ENCODE peak calls at places on chromosomes 6 and 20, in ten cellular contexts. J is activated gamma-delta T cell treated with anti-CD3 and anti-CD28 coated beads, Interleukin-2, amount 50 U/mL, for 16 hours; U is Right ventricle myocardium inferior; G is C1 segment of cervical spinal cord; L is activated T-cell treated with anti-CD3 and anti-CD28 coated beads for 1 hour; V is ecto neural progenitor cell; Q is GM23338; T is effector memory CD4-positive, alpha-beta T cell; O is stimulated activated CD8-positive, alpha-beta memory T cell treated with anti-CD3 and anti-CD28 coated beads, Interleukin-15, amount 100 ng/mL, for 48 hours; P is GM23248. W is an unnamed sample.

GRCh38 chr6:116008470-116009229 is 52.0 kb downstream of the FRK start:
- DNase-seq in U (peak; percentile 53), V (peak; percentile 43), G (no peak), P (peak; percentile 79), Q (no peak), T (no peak), O (no peak), L (no peak), J (no peak), W (no peak)

GRCh38 chr6:159203304-159204005 is 34.3 kb downstream of the FNDC1 start:
- DNase-seq in G (no peak), J (no peak), Q (no peak), L (no peak), T (no peak), P (peak; percentile 98), U (no peak), V (no peak), O (no peak), W (no peak)

GRCh38 chr20:42173440-42173839 is 555.3 kb upstream of the CHD6 start:
- DNase-seq in P (no peak), J (no peak), V (no peak), L (no peak), O (no peak), Q (no peak), G (no peak), U (no peak), T (no peak), W (no peak)

GRCh38 chr6:11433860-11434259 is 103.7 kb upstream of the TMEM170B start:
- DNase-seq in O (no peak), G (no peak), J (no peak), P (no peak), Q (no peak), V (no peak), U (no peak), T (no peak), L (no peak), W (no peak)

GRCh38 chr6:105601541-105602174 is 198.8 kb upstream of the PREP start:
- DNase-seq in T (no peak), J (no peak), L (no peak), U (peak; percentile 77), V (no peak), Q (no peak), O (peak; percentile 44), G (peak; percentile 38), P (peak; percentile 99), W (no peak)

GRCh38 chr6:43770417-43771209 is 602 bp downstream of the VEGFA start:
- DNase-seq in G (peak; percentile 49), T (no peak), U (peak; percentile 88), V (peak; percentile 80), P (peak; percentile 77), O (no peak), J (no peak), Q (peak; percentile 75), L (no peak), W (no peak)

GRCh38 chr6:44023586-44024454 is 103.4 kb downstream of the MRPL14 start:
- DNase-seq in V (no peak), O (no peak), U (no peak), T (no peak), Q (no peak), G (no peak), P (no peak), L (no peak), J (no peak), W (no peak)

GRCh38 chr6:170555305-170555704 is 1.1 kb downstream of the TBP start:
- DNase-seq in P (peak; percentile 13), L (no peak), T (no peak), U (no peak), O (no peak), G (no peak), Q (no peak), V (no peak), J (no peak), W (no peak)

GRCh38 chr20:62616728-62617621 is 25.3 kb upstream of the SLCO4A1 start:
- DNase-seq in G (no peak), T (peak; percentile 38), L (peak; percentile 55), O (peak; percentile 62), J (peak; percentile 56), P (peak; percentile 78), V (peak; percentile 86), U (peak; percentile 91), Q (peak; percentile 72), W (no peak)

GRCh38 chr20:47427746-47428145 is 71.2 kb upstream of the ZMYND8 start:
- DNase-seq in U (no peak), L (no peak), V (no peak), P (no peak), O (no peak), G (no peak), Q (no peak), J (no peak), T (no peak), W (no peak)

GRCh38 chr20:47392015-47392720 is 35.7 kb upstream of the ZMYND8 start:
- DNase-seq in P (peak; percentile 97), O (no peak), L (no peak), J (no peak), G (no peak), T (no peak), V (no peak), U (no peak), Q (peak; percentile 16), W (no peak)

GRCh38 chr6:3419624-3420272 is 37.1 kb downstream of the SLC22A23 start:
- DNase-seq in G (no peak), V (no peak), U (no peak), J (no peak), O (no peak), P (peak; percentile 96), L (no peak), T (no peak), Q (no peak), W (no peak)

GRCh38 chr6:170434821-170435155 is 118.3 kb downstream of the PSMB1 start:
- DNase-seq in J (no peak), V (no peak), T (no peak), U (peak; percentile 42), L (no peak), O (no peak), Q (no peak), P (no peak), G (no peak), W (peak; percentile 60)

GRCh38 chr20:21099653-21100589 is 6.2 kb downstream of the LINC00237 start:
- DNase-seq in G (no peak), Q (peak; percentile 68), P (no peak), O (peak; percentile 36), L (no peak), U (peak; percentile 81), T (peak; percentile 28), J (no peak), V (no peak), W (peak; percentile 83)

GRCh38 chr6:105326838-105327745 is 75.8 kb downstream of the PREP start:
- DNase-seq in U (no peak), G (no peak), V (no peak), O (no peak), L (no peak), J (no peak), Q (no peak), P (peak; percentile 81), T (no peak), W (no peak)

GRCh38 chr6:35174043-35174434 is 32.9 kb upstream of the TCP11 start:
- DNase-seq in T (no peak), Q (no peak), V (no peak), U (no peak), O (no peak), J (no peak), G (no peak), L (no peak), P (no peak), W (no peak)

GRCh38 chr20:54107181-54107580 is 36.8 kb upstream of the BCAS1 start:
- DNase-seq in J (no peak), U (no peak), Q (no peak), T (no peak), V (no peak), G (no peak), L (no peak), P (no peak), O (no peak), W (no peak)

GRCh38 chr20:63698739-63699465 is 2.5 kb downstream of the TNFRSF6B start:
- DNase-seq in V (no peak), J (no peak), L (no peak), O (peak; percentile 50), U (peak; percentile 72), T (no peak), G (no peak), P (peak; percentile 93), Q (no peak), W (no peak)

GRCh38 chr6:150684161-150684560 is 84.5 kb downstream of the PLEKHG1 start:
- DNase-seq in Q (no peak), U (no peak), V (no peak), G (no peak), O (no peak), J (no peak), T (no peak), L (no peak), P (no peak), W (no peak)

GRCh38 chr6:331622-332521 is 39.6 kb downstream of the DUSP22 start:
- DNase-seq in Q (no peak), T (no peak), L (no peak), J (no peak), V (no peak), P (no peak), U (peak; percentile 65), G (no peak), O (no peak), W (no peak)

GRCh38 chr6:38209291-38209865 is 389.9 kb downstream of the ZFAND3 start:
- DNase-seq in Q (no peak), O (no peak), J (no peak), P (no peak), V (no peak), T (no peak), U (no peak), L (no peak), G (no peak), W (no peak)

GRCh38 chr6:116444092-116444491 is 17.1 kb upstream of the CALHM6 start:
- DNase-seq in Q (peak; percentile 44), T (no peak), L (no peak), J (no peak), P (peak; percentile 63), O (no peak), U (no peak), G (no peak), V (no peak), W (no peak)

GRCh38 chr6:39273394-39273793 is 40.8 kb downstream of the KCNK17 start:
- DNase-seq in V (no peak), L (no peak), P (no peak), U (no peak), Q (peak; percentile 38), J (no peak), T (no peak), O (no peak), G (no peak), W (no peak)

GRCh38 chr6:24448396-24448795 is 41.0 kb downstream of the GPLD1 start:
- DNase-seq in V (no peak), L (no peak), O (no peak), J (no peak), G (no peak), U (no peak), T (no peak), P (no peak), Q (no peak), W (no peak)

GRCh38 chr6:164911873-164912580 is 397.4 kb downstream of the C6orf118 start:
- DNase-seq in L (no peak), G (no peak), T (no peak), O (no peak), V (no peak), U (no peak), P (peak; percentile 24), Q (no peak), J (no peak), W (no peak)

GRCh38 chr6:157339432-157339831 is 16.1 kb upstream of the TMEM242 start:
- DNase-seq in T (no peak), G (no peak), Q (peak; percentile 16), P (no peak), V (no peak), J (no peak), O (no peak), U (no peak), L (no peak), W (no peak)

GRCh38 chr6:21767891-21768659 is 174.5 kb downstream of the SOX4 start:
- DNase-seq in O (no peak), T (no peak), G (no peak), U (no peak), L (no peak), J (no peak), Q (no peak), P (peak; percentile 77), V (no peak), W (no peak)

GRCh38 chr6:89817481-89817880 is 2.1 kb downstream of the MDN1 start:
- DNase-seq in J (no peak), V (no peak), P (no peak), U (no peak), L (no peak), T (no peak), O (no peak), Q (peak; percentile 92), G (no peak), W (no peak)